ENCODE peak calls at places on chromosome 3, in nine cellular contexts. J is AML-193, Z is AG09319, G is AG08395, S is endothelial cell, H is left lung, F is T-helper 1 cell, R is DMS53, M is fibroblast of the aortic adventitia. D is an unnamed sample.

GRCh38 chr3:100042577-100042981 is 71.7 kb downstream of the FILIP1L start:
- DNase-seq in J (no peak), Z (no peak), G (no peak), S (no peak), H (no peak), F (no peak), R (no peak), M (peak), D (peak)

GRCh38 chr3:163785693-163786092 is 1292.6 kb downstream of the SI start:
- DNase-seq in J (no peak), Z (no peak), G (no peak), S (peak), H (no peak), F (no peak), R (peak), M (no peak), D (no peak)

GRCh38 chr3:193836511-193836910 is 243.5 kb downstream of the OPA1 start:
- DNase-seq in J (no peak), Z (no peak), G (no peak), S (no peak), H (no peak), F (no peak), R (no peak), M (no peak), D (no peak)

GRCh38 chr3:4580346-4581019 is 87.3 kb downstream of the ITPR1 start:
- DNase-seq in J (no peak), Z (no peak), G (no peak), S (no peak), H (no peak), F (no peak), R (no peak), M (no peak), D (no peak)

GRCh38 chr3:115857518-115858136 is 234.3 kb downstream of the GAP43 start:
- DNase-seq in J (no peak), Z (no peak), G (no peak), S (no peak), H (no peak), F (no peak), R (no peak), M (no peak), D (peak)

GRCh38 chr3:33751320-33751719 is 33.3 kb upstream of the CLASP2 start:
- DNase-seq in J (no peak), Z (no peak), G (no peak), S (no peak), H (no peak), F (no peak), R (no peak), M (no peak), D (peak)

GRCh38 chr3:38004415-38005075 is 14.0 kb downstream of the VILL start:
- DNase-seq in J (peak), Z (no peak), G (peak), S (peak), H (no peak), F (no peak), R (peak), M (peak), D (peak)

GRCh38 chr3:177744873-177745646 is 547.8 kb upstream of the TBL1XR1 start:
- DNase-seq in J (no peak), Z (no peak), G (no peak), S (no peak), H (no peak), F (no peak), R (no peak), M (peak), D (peak)

GRCh38 chr3:113947372-113948014 is at the start of gene ZDHHC23:
- DNase-seq in J (peak), Z (no peak), G (peak), S (peak), H (peak), F (peak), R (peak), M (peak), D (peak)

GRCh38 chr3:11509175-11510000 is 134.3 kb downstream of the VGLL4 start:
- DNase-seq in J (no peak), Z (peak), G (peak), S (no peak), H (no peak), F (no peak), R (no peak), M (peak), D (peak)

GRCh38 chr3:170355738-170356595 is 1.5 kb upstream of the SKIL start:
- DNase-seq in J (peak), Z (no peak), G (peak), S (peak), H (peak), F (no peak), R (peak), M (peak), D (peak)

GRCh38 chr3:127427169-127427655 is 139.4 kb upstream of the PRR20G start:
- DNase-seq in J (no peak), Z (no peak), G (no peak), S (no peak), H (no peak), F (no peak), R (no peak), M (no peak), D (no peak)

GRCh38 chr3:134932035-134932434 is 137.0 kb downstream of the EPHB1 start:
- DNase-seq in J (no peak), Z (no peak), G (no peak), S (no peak), H (no peak), F (no peak), R (no peak), M (no peak), D (no peak)

GRCh38 chr3:188594137-188594536 is 440.2 kb downstream of the LPP start:
- DNase-seq in J (no peak), Z (peak), G (peak), S (no peak), H (no peak), F (no peak), R (no peak), M (peak), D (peak)